ENCODE peak calls at places on chromosomes 2 and 18, in ten cellular contexts. Y, S, Q, R, W, I, H, E, K and J are unnamed samples.

GRCh38 chr2:120539937-120540718 is 194.2 kb downstream of the INHBB start:
- DNase-seq in E (peak), Q (no peak), Y (no peak), I (peak), W (no peak), H (peak), S (peak), K (peak), R (peak), J (peak)

GRCh38 chr2:126793885-126794613 is 104.6 kb upstream of the TEX51 start:
- DNase-seq in H (no peak), E (no peak), S (no peak), W (no peak), Q (no peak), I (no peak), R (no peak), Y (no peak), K (no peak), J (no peak)

GRCh38 chr2:68721482-68722071 is 13.0 kb upstream of the ARHGAP25 start:
- DNase-seq in R (no peak), I (peak), Y (peak), K (no peak), E (no peak), W (peak), Q (peak), S (no peak), H (no peak), J (no peak)

GRCh38 chr2:226187601-226188000 is 612.0 kb downstream of the IRS1 start:
- DNase-seq in I (no peak), W (no peak), K (no peak), Y (no peak), Q (no peak), H (no peak), R (no peak), E (peak), S (no peak), J (peak)

GRCh38 chr2:75462714-75463113 is 98.0 kb downstream of the EVA1A start:
- DNase-seq in W (no peak), E (no peak), I (no peak), K (no peak), R (no peak), Y (no peak), H (no peak), Q (no peak), S (peak), J (no peak)

GRCh38 chr2:240605867-240606743 is 19.2 kb upstream of the GPR35 start:
- DNase-seq in I (no peak), E (no peak), Q (no peak), H (no peak), Y (no peak), K (no peak), W (no peak), S (no peak), R (no peak), J (no peak)

GRCh38 chr2:96159084-96159830 is 14.0 kb upstream of the DUSP2 start:
- DNase-seq in W (peak), S (no peak), Q (no peak), H (no peak), R (no peak), K (no peak), Y (peak), I (no peak), E (no peak), J (no peak)

GRCh38 chr2:232103140-232103737 is 141.7 kb downstream of the DIS3L2 start:
- DNase-seq in Q (no peak), R (no peak), H (no peak), K (no peak), E (no peak), Y (no peak), W (no peak), I (no peak), S (no peak), J (peak)

GRCh38 chr2:236298924-236299475 is 34.8 kb upstream of the ASB18 start:
- DNase-seq in I (no peak), W (no peak), S (no peak), K (no peak), H (no peak), Y (no peak), Q (no peak), R (no peak), E (no peak), J (no peak)

GRCh38 chr18:76058146-76058545 is 436.9 kb downstream of the ZNF516 start:
- DNase-seq in H (no peak), I (no peak), E (no peak), R (no peak), K (no peak), S (no peak), Y (no peak), Q (no peak), W (no peak), J (no peak)

GRCh38 chr18:59324623-59324971 is 6.1 kb upstream of the CPLX4 start:
- DNase-seq in Q (no peak), K (no peak), W (no peak), R (no peak), H (no peak), Y (no peak), I (no peak), E (no peak), S (no peak), J (no peak)

GRCh38 chr2:3008551-3009498 is 368.8 kb downstream of the EIPR1 start:
- DNase-seq in E (no peak), K (no peak), I (no peak), H (peak), Y (no peak), W (no peak), S (no peak), R (no peak), Q (no peak), J (no peak)

GRCh38 chr2:45458909-45459563 is 152.0 kb downstream of the SRBD1 start:
- DNase-seq in K (peak), S (no peak), E (peak), I (peak), R (no peak), Y (no peak), H (no peak), W (no peak), Q (peak), J (peak)

GRCh38 chr2:235263205-235264120 is 230.4 kb upstream of the AGAP1 start:
- DNase-seq in Q (peak), K (peak), Y (no peak), S (peak), E (peak), I (peak), H (peak), R (peak), W (no peak), J (peak)

GRCh38 chr2:27033253-27033852 is 588 bp downstream of the TMEM214 start:
- DNase-seq in W (no peak), S (no peak), Q (no peak), H (no peak), Y (no peak), K (no peak), E (no peak), I (no peak), R (no peak), J (no peak)

GRCh38 chr2:219286436-219287115 is 7.4 kb downstream of the DNAJB2 start:
- DNase-seq in R (no peak), K (no peak), I (no peak), Q (no peak), E (no peak), Y (no peak), S (no peak), H (no peak), W (no peak), J (no peak)

GRCh38 chr2:210561482-210561881 is 5.1 kb downstream of the CPS1 start:
- DNase-seq in I (no peak), K (no peak), Q (no peak), S (no peak), E (no peak), Y (no peak), R (no peak), W (no peak), H (no peak), J (no peak)

GRCh38 chr2:158321264-158321663 is 135.3 kb downstream of the CCDC148 start:
- DNase-seq in W (no peak), S (no peak), I (no peak), K (no peak), E (no peak), H (no peak), R (no peak), Y (no peak), Q (no peak), J (peak)

GRCh38 chr2:160051374-160051800 is 11.0 kb downstream of the PLA2R1 start:
- DNase-seq in K (no peak), W (no peak), I (no peak), H (no peak), S (no peak), Y (no peak), Q (no peak), E (no peak), R (no peak), J (no peak)

GRCh38 chr18:73168171-73168570 is 300.4 kb upstream of the NETO1 start:
- DNase-seq in S (no peak), E (no peak), Q (no peak), W (no peak), K (no peak), I (no peak), H (no peak), Y (no peak), R (no peak), J (no peak)

GRCh38 chr18:79272916-79273315 is 122.8 kb upstream of the NFATC1 start:
- DNase-seq in I (no peak), R (no peak), W (no peak), Q (no peak), Y (no peak), H (no peak), E (no peak), K (no peak), S (no peak), J (no peak)

GRCh38 chr18:33210575-33211189 is 229.8 kb downstream of the CCDC178 start:
- DNase-seq in Q (peak), R (no peak), E (no peak), I (no peak), Y (no peak), S (peak), K (no peak), W (no peak), H (peak), J (peak)

GRCh38 chr2:162063281-162063680 is 10.7 kb downstream of the DPP4 start:
- DNase-seq in R (no peak), S (no peak), K (no peak), W (no peak), H (no peak), Q (no peak), I (no peak), E (no peak), Y (no peak), J (no peak)

GRCh38 chr2:6824962-6825361 is 40.7 kb downstream of the CMPK2 start:
- DNase-seq in H (peak), Y (no peak), S (no peak), I (no peak), K (no peak), Q (no peak), E (no peak), R (no peak), W (no peak), J (peak)

GRCh38 chr2:194214192-194214591 is 1442.8 kb upstream of the SLC39A10 start:
- DNase-seq in W (no peak), Y (no peak), R (no peak), E (no peak), I (no peak), H (no peak), S (no peak), K (no peak), Q (no peak), J (no peak)

GRCh38 chr2:221997100-221997499 is 301.7 kb downstream of the PAX3 start:
- DNase-seq in H (no peak), W (no peak), Y (no peak), I (no peak), K (peak), Q (no peak), R (no peak), S (no peak), E (peak), J (peak)

GRCh38 chr2:27717070-27717453 is 53.4 kb downstream of the SLC4A1AP start:
- DNase-seq in Q (no peak), W (no peak), Y (no peak), E (no peak), K (peak), H (peak), R (peak), I (no peak), S (no peak), J (peak)

GRCh38 chr2:212619954-212620353 is 81.4 kb upstream of the ERBB4 start:
- DNase-seq in Q (no peak), R (no peak), E (no peak), W (no peak), K (peak), I (no peak), H (no peak), Y (no peak), S (no peak), J (peak)

GRCh38 chr2:94987074-94988020 is 38.2 kb upstream of the MAL start:
- DNase-seq in W (no peak), E (no peak), S (no peak), Y (no peak), K (no peak), Q (no peak), R (no peak), H (no peak), I (no peak), J (no peak)

GRCh38 chr2:104969564-104969963 is 68.3 kb upstream of the MRPS9 start:
- DNase-seq in K (no peak), W (no peak), H (no peak), R (no peak), I (no peak), S (peak), Y (no peak), Q (no peak), E (no peak), J (no peak)

GRCh38 chr2:118668431-118669424 is 178.7 kb downstream of the EN1 start:
- DNase-seq in Q (no peak), S (peak), I (no peak), R (no peak), Y (no peak), W (no peak), K (peak), E (peak), H (no peak), J (peak)

GRCh38 chr2:191878576-191879298 is 31.8 kb upstream of the CAVIN2 start:
- DNase-seq in I (no peak), K (peak), E (peak), S (no peak), H (no peak), Q (no peak), W (no peak), R (no peak), Y (no peak), J (peak)

GRCh38 chr2:221844187-221844586 is 272.1 kb upstream of the EPHA4 start:
- DNase-seq in I (no peak), W (no peak), R (no peak), Y (no peak), E (no peak), S (no peak), K (no peak), Q (no peak), H (no peak), J (no peak)

GRCh38 chr2:118848381-118849225 is 1.2 kb upstream of the EN1 start:
- DNase-seq in H (no peak), W (no peak), K (no peak), R (no peak), S (peak), Q (no peak), E (no peak), I (no peak), Y (no peak), J (no peak)

GRCh38 chr2:36371070-36371962 is 15.7 kb downstream of the CRIM1 start:
- DNase-seq in Q (no peak), Y (no peak), K (peak), E (no peak), H (no peak), R (no peak), W (no peak), I (peak), S (no peak), J (no peak)

GRCh38 chr2:88561646-88562388 is 65.4 kb downstream of the EIF2AK3 start:
- DNase-seq in W (no peak), E (no peak), Y (no peak), K (no peak), S (no peak), Q (no peak), I (no peak), H (no peak), R (no peak), J (no peak)

DNA sequence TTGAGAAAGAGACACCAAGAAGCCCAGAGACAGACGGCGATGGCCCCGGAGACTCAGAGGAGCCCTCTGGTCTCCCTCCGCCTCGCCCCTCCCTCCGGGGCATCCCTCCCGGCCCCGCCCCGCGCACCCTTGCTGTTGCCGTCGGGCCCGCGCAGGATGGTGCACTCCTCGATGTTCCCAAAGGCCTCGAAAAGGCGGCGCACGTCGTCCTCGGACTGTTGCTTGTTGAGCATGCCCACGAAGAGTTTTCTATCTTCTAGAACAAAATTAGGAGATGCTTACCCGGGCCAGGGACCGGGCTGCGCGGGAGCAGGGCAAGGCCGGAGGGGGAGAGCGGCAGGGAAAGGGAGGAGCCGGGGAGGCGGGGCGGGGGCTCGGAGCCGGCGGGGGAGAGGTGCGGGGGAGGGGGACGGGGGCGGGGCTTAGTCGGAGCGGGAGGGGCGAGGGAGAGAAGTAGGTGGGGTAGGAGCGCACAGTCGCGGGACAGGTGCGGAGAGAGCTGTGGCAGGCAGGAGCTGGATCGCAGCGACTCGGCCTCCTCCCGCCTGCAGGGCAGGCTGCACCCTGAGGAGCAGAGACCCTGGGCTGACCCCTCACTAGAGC is 290.5 kb downstream of the CELF4 start:
- DNase-seq in K (no peak), Q (no peak), E (no peak), S (no peak), I (no peak), W (no peak), Y (no peak), R (no peak), H (no peak), J (no peak)
- H3K4me3 ChIP-seq in K (no peak), Q (no peak), E (no peak), S (no peak), I (no peak), W (no peak), Y (no peak), R (no peak), H (no peak), J (no peak)

DNA sequence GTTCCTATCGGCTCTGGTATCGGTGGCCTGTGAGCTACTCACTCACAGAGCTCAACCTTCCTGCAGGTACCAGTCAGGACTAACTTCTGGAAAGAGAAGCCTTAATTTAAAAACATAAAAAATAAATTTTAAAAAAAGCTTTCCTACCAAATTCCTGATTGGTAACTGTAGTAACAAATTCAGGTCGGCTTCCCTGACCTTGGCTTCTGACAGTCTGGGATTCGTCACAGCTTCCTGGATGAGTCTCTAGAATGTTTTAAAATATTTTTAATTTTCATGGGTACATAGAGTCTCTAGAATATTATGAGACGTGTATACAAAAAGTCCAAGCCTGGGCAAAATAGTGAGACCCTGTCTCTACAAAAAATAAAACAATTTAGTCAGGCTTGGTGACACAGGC is 45.0 kb upstream of the MTCL1 start:
- DNase-seq in H (no peak), S (no peak), W (no peak), I (no peak), Y (no peak), K (no peak), Q (no peak), R (no peak), E (no peak), J (no peak)
- TF ChIP-seq CTCF in H (no peak), S (no peak), W (no peak), I (no peak), Y (no peak), K (no peak), Q (no peak), R (no peak), E (no peak), J (no peak)

DNA sequence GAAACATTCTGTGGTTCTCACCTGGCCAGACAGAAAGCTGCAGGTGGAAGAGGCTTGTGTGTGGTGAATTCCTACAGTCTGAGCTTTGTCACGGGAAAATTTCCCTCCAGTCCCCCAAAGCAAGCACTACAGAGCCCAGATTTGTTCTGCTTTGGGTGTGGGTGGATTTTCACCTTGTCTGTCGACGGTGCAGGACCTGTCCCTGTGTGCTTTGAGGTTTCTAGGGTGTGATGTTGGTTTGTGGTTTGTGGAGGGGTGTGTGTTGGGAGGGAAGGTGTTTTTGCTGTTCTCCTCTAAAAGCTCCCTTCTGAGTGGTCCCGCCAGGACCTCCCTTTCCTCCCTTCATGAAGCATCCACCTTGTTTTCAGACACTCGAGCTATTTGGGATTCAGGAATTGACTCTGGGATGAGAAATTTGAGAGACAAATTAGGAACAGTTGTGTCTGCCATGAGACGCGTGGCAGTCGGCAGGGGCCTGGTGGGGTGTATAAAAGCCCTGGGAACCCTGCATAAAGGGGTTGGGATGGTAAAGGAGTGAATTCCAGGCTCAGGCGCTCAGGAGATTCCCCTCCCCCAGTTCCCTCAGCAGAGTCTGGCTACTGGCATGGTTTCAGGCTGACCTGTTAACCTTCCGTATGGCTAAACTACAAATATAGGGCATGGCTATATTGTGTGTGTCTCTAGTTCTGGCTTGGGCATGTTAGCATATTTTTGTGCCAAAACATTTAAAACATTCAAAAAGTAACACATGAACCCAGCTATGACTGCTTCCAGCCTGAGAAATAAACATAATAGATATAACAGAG is 65.5 kb downstream of the DGKD start:
- DNase-seq in Y (no peak), S (peak), Q (no peak), E (no peak), I (no peak), R (no peak), K (no peak), H (no peak), W (peak), J (peak)
- H3K4me3 ChIP-seq in Y (no peak), S (no peak), Q (no peak), E (no peak), I (no peak), R (peak), K (no peak), H (no peak), W (peak), J (no peak)

GRCh38 chr2:50385361-50385760 is 646.6 kb downstream of the NRXN1 start:
- DNase-seq in W (no peak), K (no peak), I (no peak), Y (no peak), S (no peak), H (no peak), Q (no peak), R (no peak), E (no peak), J (no peak)
- TF ChIP-seq CTCF in W (no peak), K (no peak), I (no peak), Y (no peak), S (no peak), H (no peak), Q (no peak), R (no peak), E (no peak), J (no peak)

GRCh38 chr2:223813329-223813728 is 24.1 kb downstream of the AP1S3 start:
- DNase-seq in E (no peak), H (no peak), S (no peak), Y (no peak), W (no peak), K (no peak), R (no peak), Q (no peak), I (no peak), J (no peak)

GRCh38 chr2:223811757-223812156 is 25.6 kb downstream of the AP1S3 start:
- DNase-seq in W (no peak), Y (no peak), I (no peak), K (peak), R (no peak), S (no peak), Q (no peak), E (no peak), H (no peak), J (no peak)

GRCh38 chr2:223815884-223816570 is 21.4 kb downstream of the AP1S3 start:
- DNase-seq in R (no peak), Q (no peak), I (no peak), W (no peak), E (no peak), Y (no peak), H (no peak), S (no peak), K (no peak), J (peak)

GRCh38 chr2:223819891-223820290 is 17.5 kb downstream of the AP1S3 start:
- DNase-seq in S (no peak), K (no peak), W (no peak), Q (no peak), H (no peak), R (no peak), E (no peak), Y (no peak), I (no peak), J (no peak)

GRCh38 chr2:223815186-223815883 is 22.0 kb downstream of the AP1S3 start:
- DNase-seq in S (no peak), H (no peak), Y (no peak), Q (no peak), E (peak), I (no peak), K (peak), R (no peak), W (no peak), J (peak)
- H3K4me3 ChIP-seq in S (no peak), H (no peak), Y (no peak), Q (no peak), E (no peak), I (no peak), K (peak), R (no peak), W (no peak), J (no peak)

GRCh38 chr2:98348066-98348561 is 1.9 kb downstream of the CNGA3 start:
- DNase-seq in Q (no peak), E (no peak), R (no peak), W (no peak), H (peak), S (peak), Y (no peak), K (peak), I (no peak), J (no peak)
- TF ChIP-seq CTCF in Q (no peak), E (no peak), R (no peak), W (no peak), H (no peak), S (no peak), Y (no peak), K (no peak), I (no peak), J (no peak)